ENCODE peak calls at places on chromosome 1, in seven cellular contexts. R is stimulated activated CD8-positive, alpha-beta memory T cell treated with anti-CD3 and anti-CD28 coated beads, Interleukin-4, amount 100 ng/mL, for 1 hour; Q is fibroblast of the aortic adventitia; W is A549; B is stimulated activated naive B cell treated with anti-CD40 and anti-IgM and Interleukin-4, amounts not matched to agents 10 μg/mL and 1 μg/mL and 100 μg/mL, for 72 hours; N is retina; I is B cell. L is an unnamed sample.

GRCh38 chr1:25744140-25744581 is 55.8 kb upstream of the SELENON start:
- DNase-seq in W (peak; percentile 39), R (no peak), Q (peak; percentile 88), N (no peak), I (no peak), B (no peak), L (no peak)

GRCh38 chr1:18630511-18631495 is at the start of gene PAX7:
- DNase-seq in I (no peak), W (peak; percentile 16), R (no peak), Q (no peak), B (no peak), N (peak; percentile 75), L (no peak)

GRCh38 chr1:25066253-25066652 is 136.2 kb upstream of the RUNX3 start:
- DNase-seq in R (no peak), N (peak; percentile 53), B (no peak), Q (no peak), I (no peak), W (no peak), L (no peak)

GRCh38 chr1:156859523-156860112 is 701 bp upstream of the INSRR start:
- DNase-seq in R (no peak), Q (peak; percentile 26), W (peak; percentile 24), B (no peak), N (peak; percentile 79), I (peak; percentile 54), L (no peak)

GRCh38 chr1:10793129-10793651 is 3.3 kb downstream of the CASZ1 start:
- DNase-seq in R (no peak), N (no peak), W (peak; percentile 72), Q (peak; percentile 14), B (no peak), I (no peak), L (no peak)

GRCh38 chr1:16082283-16083038 is 9.0 kb upstream of the FAM131C start:
- DNase-seq in Q (peak; percentile 66), W (peak; percentile 66), N (peak; percentile 69), R (peak; percentile 22), B (peak; percentile 33), I (peak; percentile 66), L (peak; percentile 53)

GRCh38 chr1:153434746-153435455 is 18.6 kb downstream of the S100A7A start:
- DNase-seq in Q (no peak), B (no peak), W (no peak), R (no peak), N (no peak), I (no peak), L (no peak)

GRCh38 chr1:67299296-67299695 is 8.4 kb upstream of the IL12RB2 start:
- DNase-seq in N (no peak), B (no peak), Q (no peak), W (no peak), R (no peak), I (no peak), L (no peak)

GRCh38 chr1:206706806-206707205 is 22.1 kb downstream of the MAPKAPK2 start:
- DNase-seq in N (no peak), I (no peak), W (no peak), R (no peak), Q (no peak), B (no peak), L (no peak)

GRCh38 chr1:240739754-240740153 is 127.8 kb upstream of the GREM2 start:
- DNase-seq in W (no peak), Q (peak; percentile 73), N (no peak), R (no peak), B (no peak), I (no peak), L (no peak)

GRCh38 chr1:46639547-46639946 is 22.9 kb upstream of the MOB3C start:
- DNase-seq in W (no peak), Q (no peak), B (no peak), I (no peak), N (no peak), R (no peak), L (no peak)

GRCh38 chr1:93695411-93696005 is 13.9 kb upstream of the BCAR3 start:
- DNase-seq in W (no peak), I (peak; percentile 39), R (no peak), N (no peak), B (no peak), Q (no peak), L (no peak)

GRCh38 chr1:84122780-84123382 is 21.2 kb upstream of the PRKACB start:
- DNase-seq in R (peak; percentile 31), N (no peak), W (peak; percentile 46), Q (peak; percentile 78), I (no peak), B (no peak), L (peak; percentile 38)

GRCh38 chr1:27166929-27167328 is 12.0 kb upstream of the SLC9A1 start:
- DNase-seq in Q (no peak), N (no peak), W (no peak), B (no peak), R (no peak), I (no peak), L (no peak)

GRCh38 chr1:53073899-53074311 is 11.9 kb downstream of the PODN start:
- DNase-seq in R (no peak), Q (peak; percentile 48), W (no peak), I (no peak), B (no peak), N (peak; percentile 65), L (no peak)

GRCh38 chr1:8154621-8155052 is 128.5 kb upstream of the ERRFI1 start:
- DNase-seq in N (peak; percentile 26), W (peak; percentile 74), I (no peak), R (no peak), Q (no peak), B (no peak), L (peak; percentile 99)

GRCh38 chr1:67053535-67053784 is 488 bp downstream of the SLC35D1 start:
- DNase-seq in B (no peak), R (peak; percentile 8), Q (no peak), I (no peak), W (no peak), N (no peak), L (peak; percentile 54)

L was measured in HepG2.